ENCODE peak calls at places on chromosomes 6 and 20, in four cellular contexts. One of them, this sample, is unnamed. For H3K4me1, the result is how much of the 10 kb centered on the place peaks cover.

GRCh38 chr6:44925100-44925739 is 402.9 kb upstream of the RUNX2 start:
- DNase-seq in mammary epithelial cell: peak
- DNase-seq in colonic mucosa: no peak
- DNase-seq in neuronal stem cell: no peak
- DNase-seq in this sample: no peak

GRCh38 chr6:110596354-110596753 is 119.9 kb upstream of the SLC22A16 start:
- DNase-seq in mammary epithelial cell: no peak
- DNase-seq in colonic mucosa: no peak
- DNase-seq in neuronal stem cell: no peak
- DNase-seq in this sample: peak

GRCh38 chr6:75202676-75203131 is 3.1 kb downstream of the COL12A1 start:
- DNase-seq in mammary epithelial cell: peak
- DNase-seq in colonic mucosa: no peak
- DNase-seq in neuronal stem cell: no peak
- DNase-seq in this sample: no peak

GRCh38 chr6:56891754-56892153 is 63.2 kb upstream of the BEND6 start:
- DNase-seq in mammary epithelial cell: no peak
- DNase-seq in colonic mucosa: no peak
- DNase-seq in neuronal stem cell: no peak
- DNase-seq in this sample: no peak

GRCh38 chr6:32290886-32291450 is 67.1 kb upstream of the NOTCH4 start:
- DNase-seq in mammary epithelial cell: no peak
- DNase-seq in colonic mucosa: no peak
- DNase-seq in neuronal stem cell: no peak
- DNase-seq in this sample: no peak

GRCh38 chr20:40977218-40977617 is 51.4 kb upstream of the TOP1 start:
- DNase-seq in mammary epithelial cell: no peak
- DNase-seq in colonic mucosa: no peak
- DNase-seq in neuronal stem cell: no peak
- DNase-seq in this sample: no peak

GRCh38 chr6:67231092-67231491 is 1404.0 kb upstream of the ADGRB3 start:
- DNase-seq in mammary epithelial cell: no peak
- DNase-seq in colonic mucosa: no peak
- DNase-seq in neuronal stem cell: no peak
- DNase-seq in this sample: no peak

GRCh38 chr6:10528170-10528981 is 7.2 kb downstream of the GCNT2 start:
- DNase-seq in mammary epithelial cell: no peak
- DNase-seq in colonic mucosa: peak
- DNase-seq in neuronal stem cell: no peak
- DNase-seq in this sample: no peak

GRCh38 chr6:22147983-22148797 is 148.6 kb downstream of the PRL start:
- DNase-seq in mammary epithelial cell: peak
- DNase-seq in colonic mucosa: peak
- DNase-seq in neuronal stem cell: no peak
- DNase-seq in this sample: no peak

GRCh38 chr6:149864578-149865535 is 698 bp upstream of the LRP11 start:
- DNase-seq in mammary epithelial cell: peak
- DNase-seq in colonic mucosa: peak
- DNase-seq in neuronal stem cell: peak
- DNase-seq in this sample: peak

GRCh38 chr20:57840504-57841296 is 130.9 kb upstream of the PMEPA1 start:
- DNase-seq in mammary epithelial cell: no peak
- DNase-seq in colonic mucosa: no peak
- DNase-seq in neuronal stem cell: no peak
- DNase-seq in this sample: no peak

DNA sequence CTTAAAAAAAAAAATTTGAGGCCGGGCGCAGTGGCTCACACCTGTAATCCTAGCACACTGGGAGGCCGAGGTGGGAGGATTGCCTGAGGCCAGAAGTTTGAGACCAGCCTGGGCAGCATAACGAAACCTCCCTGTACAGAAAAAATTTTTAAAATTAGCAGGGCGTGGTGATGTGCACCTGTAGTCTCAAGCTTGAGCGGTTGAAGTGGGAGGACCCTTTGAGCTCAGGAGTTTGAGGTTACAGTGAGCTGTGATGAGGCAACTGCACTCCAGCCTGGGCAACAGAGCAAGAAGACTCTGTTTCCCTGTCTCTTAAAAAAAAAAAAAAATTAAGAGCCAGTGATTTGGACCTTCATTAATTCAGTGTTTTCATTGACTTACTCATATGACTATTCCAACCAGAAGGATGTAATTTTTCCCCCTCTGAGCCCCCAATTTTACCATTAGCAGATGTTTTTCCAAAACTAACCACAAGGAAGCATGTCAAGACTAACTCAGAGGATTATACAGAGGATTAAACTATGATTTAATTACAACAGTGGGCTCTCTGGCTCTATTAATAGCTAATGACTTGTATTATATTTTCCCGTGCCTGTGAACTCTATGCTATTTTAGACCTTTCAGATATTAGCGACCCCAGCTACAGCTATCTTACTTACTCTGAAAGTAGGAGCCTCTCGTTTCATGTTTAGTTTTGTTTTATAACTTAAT is 75.1 kb downstream of the ARID1B start:
- DNase-seq in mammary epithelial cell: no peak
- DNase-seq in colonic mucosa: no peak
- DNase-seq in neuronal stem cell: no peak
- DNase-seq in this sample: no peak
- H3K4me1 ChIP-seq in mammary epithelial cell: under half
- H3K4me1 ChIP-seq in colonic mucosa: under half
- H3K4me1 ChIP-seq in neuronal stem cell: under half
- H3K4me1 ChIP-seq in this sample: half or more

GRCh38 chr6:30625511-30625910 is 1.2 kb upstream of the ATAT1 start:
- DNase-seq in mammary epithelial cell: no peak
- DNase-seq in colonic mucosa: no peak
- DNase-seq in neuronal stem cell: no peak
- DNase-seq in this sample: no peak
- H3K4me3 ChIP-seq in mammary epithelial cell: no peak
- H3K4me3 ChIP-seq in colonic mucosa: no peak
- H3K4me3 ChIP-seq in neuronal stem cell: no peak
- H3K4me3 ChIP-seq in this sample: no peak

GRCh38 chr20:34109442-34109841 is 2.6 kb downstream of the EIF2S2 start:
- DNase-seq in mammary epithelial cell: no peak
- DNase-seq in colonic mucosa: no peak
- DNase-seq in neuronal stem cell: no peak
- DNase-seq in this sample: no peak
- H3K4me1 ChIP-seq in mammary epithelial cell: under half
- H3K4me1 ChIP-seq in colonic mucosa: under half
- H3K4me1 ChIP-seq in neuronal stem cell: under half
- H3K4me1 ChIP-seq in this sample: under half

DNA sequence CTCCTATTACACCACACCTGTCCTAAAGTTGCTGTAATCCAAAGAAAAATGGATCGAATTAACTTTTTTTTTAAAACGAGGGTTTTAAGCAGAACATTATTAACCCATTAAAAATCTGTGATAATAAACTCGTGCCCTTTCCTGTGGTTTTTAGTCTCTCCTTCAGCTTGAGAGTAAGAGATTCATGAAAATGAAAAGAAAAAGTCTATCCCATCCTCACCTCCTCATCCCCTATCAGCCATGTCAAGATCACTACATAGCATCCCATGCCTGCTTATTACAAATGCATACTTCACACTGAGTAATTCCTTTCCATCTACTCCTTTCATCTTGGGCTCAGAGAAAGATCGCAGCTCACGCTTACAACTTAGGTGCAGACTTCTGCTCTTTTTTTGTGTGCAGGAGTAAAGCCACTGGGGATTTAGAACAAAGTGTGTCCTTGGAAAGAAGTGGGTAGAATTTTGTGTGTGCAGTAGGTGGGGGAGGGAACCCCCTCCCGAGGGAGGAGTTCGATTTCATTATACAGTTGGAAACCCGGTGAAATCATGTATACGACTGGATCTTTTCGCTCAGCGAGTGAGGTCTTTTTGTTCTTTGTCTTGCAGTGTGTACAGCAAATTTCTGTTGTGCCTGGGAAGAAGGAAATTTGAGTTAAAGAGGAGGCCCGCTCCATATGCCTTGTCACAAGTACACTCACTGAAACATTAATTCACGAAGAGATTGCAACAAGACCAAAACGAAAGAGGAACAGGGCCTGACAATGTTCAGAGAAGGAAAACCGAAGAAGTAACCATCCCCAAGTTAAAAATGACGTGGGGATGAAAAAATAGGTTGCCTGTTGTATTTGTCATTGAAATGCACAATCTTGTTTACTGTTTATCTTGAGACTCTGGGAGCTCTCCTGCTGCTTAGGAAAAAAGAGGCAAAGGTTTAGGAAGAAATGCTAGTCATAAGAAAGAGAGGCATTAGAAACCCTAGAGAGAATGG is 146.5 kb upstream of the ZNF217 start:
- DNase-seq in mammary epithelial cell: peak
- DNase-seq in colonic mucosa: no peak
- DNase-seq in neuronal stem cell: no peak
- DNase-seq in this sample: peak
- H3K4me3 ChIP-seq in mammary epithelial cell: no peak
- H3K4me3 ChIP-seq in colonic mucosa: no peak
- H3K4me3 ChIP-seq in neuronal stem cell: no peak
- H3K4me3 ChIP-seq in this sample: peak

DNA sequence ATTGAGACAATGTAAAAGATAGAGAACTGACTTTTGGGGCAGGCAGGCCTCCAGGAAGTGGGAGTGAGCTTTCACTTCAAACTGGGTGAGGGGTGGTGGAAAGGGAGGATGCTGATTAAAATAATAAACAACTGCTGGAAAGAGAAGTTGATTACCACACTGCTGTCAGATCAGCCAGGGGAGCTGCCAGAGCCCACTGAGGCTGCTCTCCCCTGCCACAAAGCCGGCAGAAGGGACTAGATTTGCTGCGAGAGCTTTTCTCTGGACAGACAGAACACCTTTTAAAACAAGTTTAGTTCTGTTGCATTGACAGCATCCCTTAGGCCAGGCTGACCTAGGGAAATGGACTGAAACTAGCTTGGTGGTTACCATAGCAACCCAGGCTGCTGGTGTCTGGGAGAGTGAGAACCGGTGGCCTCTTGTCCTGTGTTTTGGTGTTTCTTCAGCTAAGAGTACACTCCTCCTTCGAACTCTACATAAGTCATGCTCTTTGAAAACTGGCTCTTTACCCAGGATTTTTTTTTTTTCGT is 374.1 kb downstream of the UTRN start:
- DNase-seq in mammary epithelial cell: no peak
- DNase-seq in colonic mucosa: peak
- DNase-seq in neuronal stem cell: peak
- DNase-seq in this sample: peak
- H3K4me1 ChIP-seq in mammary epithelial cell: under half
- H3K4me1 ChIP-seq in colonic mucosa: under half
- H3K4me1 ChIP-seq in neuronal stem cell: under half
- H3K4me1 ChIP-seq in this sample: half or more

GRCh38 chr6:127518710-127519468 is at the start of gene MTCL3:
- DNase-seq in mammary epithelial cell: peak
- DNase-seq in colonic mucosa: no peak
- DNase-seq in neuronal stem cell: peak
- DNase-seq in this sample: peak
- H3K4me3 ChIP-seq in mammary epithelial cell: no peak
- H3K4me3 ChIP-seq in colonic mucosa: no peak
- H3K4me3 ChIP-seq in neuronal stem cell: peak
- H3K4me3 ChIP-seq in this sample: no peak

DNA sequence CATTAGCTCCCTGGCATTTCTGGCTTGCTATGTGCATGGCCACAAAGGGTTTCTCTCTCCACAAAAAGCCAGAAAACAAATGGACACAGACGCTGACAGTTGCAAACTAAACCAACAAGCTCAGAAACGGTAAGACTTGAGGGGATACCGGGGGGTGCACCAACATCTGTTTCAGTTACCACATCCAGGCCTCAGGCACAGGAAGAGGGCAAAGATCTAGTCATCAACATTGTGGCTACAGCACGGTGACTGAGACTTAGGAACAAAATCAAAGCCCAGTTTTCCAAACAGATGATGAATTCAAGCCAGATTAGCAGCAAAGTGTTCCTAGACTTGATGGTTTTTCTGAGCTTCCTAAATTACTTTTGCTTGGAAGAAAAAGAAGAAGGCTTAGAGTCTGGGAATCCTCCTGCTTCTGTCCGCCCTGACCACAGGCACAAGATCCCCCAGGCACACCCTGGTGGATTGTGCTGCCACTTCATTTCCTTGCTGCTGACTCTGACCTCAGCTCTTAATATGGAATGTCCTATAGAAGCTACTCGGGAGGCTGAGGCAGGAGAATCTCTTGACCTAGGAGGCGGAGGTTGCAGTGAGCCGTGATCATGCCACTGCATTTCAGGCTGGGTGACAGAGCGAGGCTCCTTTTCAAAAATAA is 54.2 kb upstream of the ADGRF1 start:
- DNase-seq in mammary epithelial cell: peak
- DNase-seq in colonic mucosa: no peak
- DNase-seq in neuronal stem cell: no peak
- DNase-seq in this sample: no peak
- H3K4me1 ChIP-seq in mammary epithelial cell: half or more
- H3K4me1 ChIP-seq in colonic mucosa: under half
- H3K4me1 ChIP-seq in neuronal stem cell: under half
- H3K4me1 ChIP-seq in this sample: under half

DNA sequence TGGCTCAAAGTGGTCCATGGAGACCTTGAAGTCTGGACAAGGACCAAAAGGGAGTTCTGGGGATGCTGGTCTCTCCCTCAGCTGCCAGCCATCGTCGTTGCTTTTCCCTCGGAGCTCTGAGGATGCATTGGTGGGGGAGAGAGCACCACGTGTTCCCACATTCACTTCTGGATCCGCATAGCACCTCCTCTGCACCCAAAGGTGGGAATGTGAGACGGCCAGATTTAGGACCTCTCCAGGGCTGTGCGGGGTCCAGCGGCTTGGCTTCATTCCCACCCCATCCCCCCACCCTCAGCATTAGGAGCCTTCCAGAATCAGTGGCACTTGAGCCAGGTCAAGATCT is 1.1 kb downstream of the EPB41L1 start:
- DNase-seq in mammary epithelial cell: no peak
- DNase-seq in colonic mucosa: no peak
- DNase-seq in neuronal stem cell: no peak
- DNase-seq in this sample: no peak
- H3K4me3 ChIP-seq in mammary epithelial cell: no peak
- H3K4me3 ChIP-seq in colonic mucosa: no peak
- H3K4me3 ChIP-seq in neuronal stem cell: no peak
- H3K4me3 ChIP-seq in this sample: peak

DNA sequence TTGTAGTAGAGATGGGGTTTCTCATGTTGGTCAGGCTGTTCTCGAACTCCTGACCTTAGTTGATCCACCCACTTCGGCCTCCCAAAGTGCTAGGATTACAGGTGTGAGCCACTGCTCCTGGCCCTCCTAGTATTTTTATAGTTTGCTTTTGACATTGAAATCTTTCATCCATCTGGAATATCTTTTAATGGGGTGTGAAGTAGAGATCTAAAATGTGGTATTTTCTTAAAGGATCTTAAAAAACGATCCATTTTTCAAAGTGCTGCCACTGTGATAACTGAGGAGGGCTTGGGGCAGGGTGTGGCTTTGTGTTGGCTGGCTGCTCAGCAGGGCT is 23.1 kb downstream of the CDS2 start:
- DNase-seq in mammary epithelial cell: no peak
- DNase-seq in colonic mucosa: no peak
- DNase-seq in neuronal stem cell: no peak
- DNase-seq in this sample: no peak
- H3K4me1 ChIP-seq in mammary epithelial cell: under half
- H3K4me1 ChIP-seq in colonic mucosa: under half
- H3K4me1 ChIP-seq in neuronal stem cell: under half
- H3K4me1 ChIP-seq in this sample: under half

This sample was measured in HAP-1.